ENCODE peak calls at places on chromosomes 4 and X, in six cellular contexts. X is B cell, R is BJ, G is CD14-positive monocyte, I is body of pancreas, C is MCF 10A. N is an unnamed sample.

GRCh38 chr4:114998316-114998715 is 115.1 kb downstream of the NDST4 start:
- DNase-seq in X (no peak), C (no peak), G (no peak), R (no peak), I (no peak), N (no peak)

GRCh38 chr4:118711047-118711446 is 25.9 kb downstream of the METTL14 start:
- DNase-seq in R (no peak), G (no peak), X (no peak), I (no peak), C (no peak), N (no peak)

GRCh38 chrX:153922286-153922573 is 3.8 kb downstream of the ARHGAP4 start:
- DNase-seq in R (no peak), I (no peak), C (no peak), X (no peak), G (no peak), N (no peak)

GRCh38 chr4:74410272-74410671 is 34.7 kb upstream of the AREG start:
- DNase-seq in C (peak), X (no peak), G (no peak), R (no peak), I (no peak), N (peak)

GRCh38 chr4:188811116-188811515 is 671.9 kb downstream of the TRIML1 start:
- DNase-seq in X (no peak), I (no peak), R (no peak), G (no peak), C (no peak), N (no peak)

GRCh38 chr4:16931336-16931735 is 32.9 kb upstream of the LDB2 start:
- DNase-seq in R (no peak), X (no peak), G (no peak), I (no peak), C (no peak), N (no peak)

GRCh38 chr4:155552180-155552579 is 114.5 kb upstream of the GUCY1A1 start:
- DNase-seq in X (no peak), C (peak), R (no peak), G (no peak), I (no peak), N (peak)

GRCh38 chr4:147049940-147050852 is 104.5 kb upstream of the TTC29 start:
- DNase-seq in R (no peak), G (no peak), X (no peak), C (peak), I (no peak), N (no peak)

GRCh38 chr4:26217961-26218676 is 102.7 kb upstream of the RBPJ start:
- DNase-seq in C (no peak), I (no peak), R (no peak), G (peak), X (peak), N (no peak)

GRCh38 chrX:4708970-4709760 is 995.7 kb upstream of the PRKX start:
- DNase-seq in C (no peak), R (no peak), X (no peak), I (peak), G (no peak), N (no peak)

GRCh38 chr4:112153222-112153791 is 8.1 kb downstream of the FAM241A start:
- DNase-seq in G (no peak), I (no peak), C (no peak), X (no peak), R (no peak), N (no peak)

GRCh38 chr4:106358899-106359298 is 9.7 kb downstream of the GIMD1 start:
- DNase-seq in X (no peak), I (no peak), G (no peak), R (peak), C (no peak), N (peak)

GRCh38 chr4:80566203-80566872 is 230.8 kb downstream of the CFAP299 start:
- DNase-seq in G (no peak), C (no peak), R (no peak), X (no peak), I (no peak), N (no peak)

GRCh38 chr4:132642196-132642817 is 506.8 kb upstream of the PCDH10 start:
- DNase-seq in R (no peak), G (no peak), X (no peak), C (peak), I (peak), N (peak)

GRCh38 chr4:152408514-152409327 is 127.2 kb downstream of the FBXW7 start:
- DNase-seq in I (no peak), R (no peak), G (no peak), X (peak), C (peak), N (peak)

GRCh38 chr4:3530051-3530450 is 2.2 kb downstream of the LRPAP1 start:
- DNase-seq in I (no peak), G (no peak), X (peak), C (no peak), R (no peak), N (no peak)

GRCh38 chrX:155094468-155095061 is 23.3 kb downstream of the BRCC3 start:
- DNase-seq in X (peak), C (peak), G (no peak), R (no peak), I (peak), N (no peak)

GRCh38 chrX:115362334-115363095 is 73.0 kb downstream of the LUZP4 start:
- DNase-seq in G (no peak), C (no peak), X (no peak), R (no peak), I (no peak), N (no peak)

GRCh38 chr4:180668732-180669131 is 1574.5 kb upstream of the TENM3 start:
- DNase-seq in G (no peak), X (no peak), R (no peak), I (peak), C (no peak), N (no peak)

GRCh38 chrX:79146552-79147390 is 2.3 kb downstream of the GPR174 start:
- DNase-seq in C (no peak), R (no peak), X (peak), I (no peak), G (no peak), N (no peak)

GRCh38 chr4:65383589-65384305 is 286.5 kb downstream of the EPHA5 start:
- DNase-seq in X (no peak), G (no peak), I (no peak), C (peak), R (no peak), N (no peak)

GRCh38 chr4:177010421-177010820 is 217.7 kb upstream of the VEGFC start:
- DNase-seq in I (no peak), G (no peak), C (peak), X (no peak), R (no peak), N (no peak)

GRCh38 chr4:127049506-127049905 is 583.3 kb upstream of the INTU start:
- DNase-seq in C (no peak), I (no peak), G (no peak), X (no peak), R (no peak), N (peak)

GRCh38 chr4:931960-932712 is at the start of the genes GAK and TMEM175:
- DNase-seq in X (peak), G (peak), C (peak), I (peak), R (peak), N (peak)

GRCh38 chr4:25865586-25865985 is 2.8 kb upstream of the SEL1L3 start:
- DNase-seq in I (peak), G (no peak), X (no peak), C (peak), R (no peak), N (no peak)

GRCh38 chrX:111100191-111100590 is 4.2 kb downstream of the PAK3 start:
- DNase-seq in X (peak), I (peak), G (no peak), C (peak), R (no peak), N (peak)

GRCh38 chrX:153474718-153475117 is 4.3 kb upstream of the HAUS7 start:
- DNase-seq in X (peak), C (peak), R (no peak), G (no peak), I (peak), N (peak)

GRCh38 chrX:21986596-21986995 is 45.5 kb upstream of the PHEX start:
- DNase-seq in C (no peak), I (no peak), R (no peak), X (no peak), G (no peak), N (peak)

GRCh38 chr4:162849922-162850321 is 316.8 kb downstream of the NAF1 start:
- DNase-seq in R (no peak), I (no peak), G (no peak), C (peak), X (no peak), N (no peak)

GRCh38 chr4:90419124-90419711 is 292.0 kb downstream of the CCSER1 start:
- DNase-seq in R (no peak), X (peak), C (peak), G (no peak), I (no peak), N (peak)

GRCh38 chrX:53714580-53715335 is 28.2 kb upstream of the HUWE1 start:
- DNase-seq in X (peak), C (peak), R (no peak), I (peak), G (peak), N (no peak)

GRCh38 chr4:176499518-176499917 is 179.8 kb downstream of the SPCS3 start:
- DNase-seq in G (no peak), C (peak), X (no peak), I (no peak), R (peak), N (peak)

GRCh38 chrX:118552501-118552900 is 56.9 kb downstream of the DOCK11 start:
- DNase-seq in C (peak), I (no peak), X (no peak), R (no peak), G (peak), N (peak)

GRCh38 chr4:30757357-30757756 is 37.2 kb downstream of the PCDH7 start:
- DNase-seq in C (peak), I (no peak), R (peak), X (no peak), G (no peak), N (peak)

GRCh38 chrX:49992809-49993208 is 70.4 kb downstream of the CLCN5 start:
- DNase-seq in G (no peak), C (no peak), X (no peak), R (no peak), I (no peak), N (no peak)

GRCh38 chr4:89992744-89993143 is 98.1 kb downstream of the MMRN1 start:
- DNase-seq in C (no peak), I (no peak), G (no peak), X (no peak), R (no peak), N (no peak)

GRCh38 chr4:17324431-17324830 is 187.5 kb downstream of the QDPR start:
- DNase-seq in I (peak), X (no peak), G (no peak), C (peak), R (no peak), N (peak)

GRCh38 chr4:51866835-51867234 is 23.9 kb downstream of the DCUN1D4 start:
- DNase-seq in G (no peak), X (no peak), C (no peak), R (no peak), I (no peak), N (no peak)

GRCh38 chr4:142036795-142037583 is 400.6 kb downstream of the IL15 start:
- DNase-seq in R (no peak), C (peak), I (no peak), G (no peak), X (no peak), N (peak)

GRCh38 chr4:52957791-52958190 is 95.7 kb downstream of the RASL11B start:
- DNase-seq in X (no peak), C (no peak), I (no peak), R (no peak), G (no peak), N (no peak)
- TF ChIP-seq CTCF in X (no peak), C (no peak), I (no peak), R (no peak), G (no peak), N (peak)

GRCh38 chr4:8343051-8343966 is 73.8 kb downstream of the HTRA3 start:
- DNase-seq in G (no peak), C (no peak), R (no peak), I (no peak), X (no peak), N (no peak)

GRCh38 chr4:8341691-8342090 is 72.1 kb downstream of the HTRA3 start:
- DNase-seq in X (no peak), G (no peak), C (no peak), I (no peak), R (no peak), N (no peak)

GRCh38 chr4:8343967-8344331 is 74.4 kb downstream of the HTRA3 start:
- DNase-seq in X (no peak), C (no peak), I (no peak), R (no peak), G (no peak), N (no peak)

GRCh38 chr4:8340721-8341680 is 71.4 kb downstream of the HTRA3 start:
- DNase-seq in I (peak), X (no peak), G (no peak), R (no peak), C (no peak), N (no peak)

DNA sequence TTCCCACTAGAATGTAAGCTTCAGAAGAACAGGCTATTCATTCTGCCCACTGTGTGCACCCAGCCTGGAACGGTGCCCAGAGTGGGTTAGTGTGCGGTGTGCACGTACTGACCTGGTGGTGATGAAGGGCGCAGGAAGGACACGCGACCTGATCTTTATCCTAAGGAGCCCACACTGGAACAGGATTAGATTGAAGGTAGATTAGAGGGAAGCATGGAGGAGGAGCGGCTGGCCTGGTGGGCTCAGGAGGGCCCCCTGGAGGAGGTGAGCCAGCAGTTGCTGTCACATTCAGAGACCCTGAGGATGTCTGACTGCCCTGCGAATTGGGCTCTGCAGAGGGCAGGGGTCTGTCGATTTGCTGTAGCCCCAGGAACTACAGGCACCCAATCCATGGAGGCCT is 73.1 kb downstream of the HTRA3 start:
- DNase-seq in G (no peak), X (no peak), I (no peak), R (no peak), C (no peak), N (no peak)
- TF ChIP-seq CTCF in G (no peak), X (no peak), I (no peak), R (peak), C (no peak), N (peak)

GRCh38 chrX:129318375-129318774 is 204.9 kb downstream of the SMARCA1 start:
- DNase-seq in X (no peak), I (no peak), C (peak), R (no peak), G (no peak), N (peak)
- TF ChIP-seq CTCF in X (no peak), I (no peak), C (peak), R (peak), G (peak), N (peak)

DNA sequence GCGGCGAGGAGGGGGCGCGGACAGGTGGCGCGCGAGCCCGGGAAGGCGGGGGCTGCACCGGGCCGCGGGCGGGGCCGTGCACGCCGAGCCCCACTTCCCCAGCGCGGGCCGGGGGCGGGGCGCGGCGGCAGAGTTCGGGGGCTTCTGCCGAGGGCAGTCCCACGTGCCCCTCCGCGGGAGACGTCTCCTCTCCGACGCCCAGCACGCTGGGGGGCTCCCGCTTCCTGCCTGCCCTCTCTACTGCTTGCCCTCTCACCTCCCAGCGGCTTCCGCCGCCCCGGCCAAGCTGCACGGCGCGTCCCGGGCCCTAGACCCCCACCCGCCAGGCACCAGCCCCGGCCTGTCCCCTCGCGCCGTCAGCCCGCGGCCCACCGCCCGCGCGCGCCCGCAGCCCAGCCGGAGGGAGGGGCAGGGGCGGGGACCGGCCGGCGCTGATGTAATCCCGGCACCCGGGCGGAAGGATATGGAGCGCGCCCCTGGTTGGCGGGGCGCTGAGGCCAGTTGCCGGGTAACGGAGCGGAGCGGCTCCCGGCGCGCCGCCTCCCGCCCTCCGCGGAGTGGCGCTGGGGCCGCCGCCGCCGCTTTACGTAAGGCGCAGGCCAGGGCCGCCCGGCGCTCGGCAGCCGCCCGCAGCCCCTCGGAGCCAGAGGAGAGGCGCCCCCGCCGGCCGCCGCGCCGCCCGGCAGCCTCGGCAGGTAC is at the start of gene KIAA0232:
- DNase-seq in C (peak), R (peak), X (peak), G (peak), I (peak), N (peak)
- TF ChIP-seq CTCF in C (no peak), R (no peak), X (no peak), G (no peak), I (no peak), N (peak)